ENCODE peak calls at places on chromosomes 5 and 9, in seven cellular contexts. G is esophagus squamous epithelium; F is CD8-positive, alpha-beta memory T cell; P is A549; H is left ventricle myocardium inferior; B is ovary; N is psoas muscle. Q is an unnamed sample.

GRCh38 chr5:88826959-88827585 is 55.9 kb downstream of the MEF2C start:
- DNase-seq in G (no peak), F (no peak), P (no peak), H (no peak), B (no peak), N (no peak), Q (no peak)

GRCh38 chr5:78776637-78777036 is 128.1 kb upstream of the LHFPL2 start:
- DNase-seq in G (no peak), F (no peak), P (peak; percentile 56), H (no peak), B (no peak), N (no peak), Q (no peak)

GRCh38 chr9:136259517-136259813 is 13.9 kb upstream of the QSOX2 start:
- DNase-seq in G (no peak), F (no peak), P (no peak), H (no peak), B (no peak), N (no peak), Q (no peak)

GRCh38 chr5:180284161-180284560 is 7.7 kb downstream of the MAPK9 start:
- DNase-seq in G (no peak), F (no peak), P (no peak), H (no peak), B (no peak), N (no peak), Q (no peak)

GRCh38 chr9:3528466-3528865 is 2.7 kb upstream of the RFX3 start:
- DNase-seq in G (no peak), F (peak; percentile 64), P (no peak), H (no peak), B (no peak), N (no peak), Q (no peak)

GRCh38 chr9:121635300-121635699 is 16.1 kb upstream of the DAB2IP start:
- DNase-seq in G (no peak), F (no peak), P (no peak), H (no peak), B (no peak), N (no peak), Q (no peak)

GRCh38 chr5:109692011-109692410 is 2.3 kb downstream of the MAN2A1 start:
- DNase-seq in G (no peak), F (no peak), P (no peak), H (no peak), B (no peak), N (no peak), Q (no peak)

GRCh38 chr9:22097712-22098111 is 88.6 kb upstream of the CDKN2B start:
- DNase-seq in G (no peak), F (no peak), P (no peak), H (no peak), B (no peak), N (no peak), Q (no peak)

GRCh38 chr5:96093340-96093739 is 131.7 kb upstream of the ELL2 start:
- DNase-seq in G (no peak), F (no peak), P (no peak), H (no peak), B (no peak), N (no peak), Q (peak; percentile 41)

GRCh38 chr9:23123048-23123632 is 676.5 kb downstream of the DMRTA1 start:
- DNase-seq in G (no peak), F (no peak), P (peak; percentile 52), H (no peak), B (no peak), N (no peak), Q (peak; percentile 10)

GRCh38 chr5:13695076-13695712 is 249.3 kb downstream of the DNAH5 start:
- DNase-seq in G (no peak), F (no peak), P (peak; percentile 17), H (no peak), B (no peak), N (no peak), Q (no peak)

GRCh38 chr9:37921546-37922300 is 17.8 kb upstream of the SLC25A51 start:
- DNase-seq in G (no peak), F (no peak), P (no peak), H (no peak), B (peak; percentile 23), N (no peak), Q (peak; percentile 85)

GRCh38 chr5:1172670-1173404 is 28.6 kb upstream of the SLC6A19 start:
- DNase-seq in G (no peak), F (peak; percentile 34), P (no peak), H (no peak), B (no peak), N (peak; percentile 2), Q (no peak)

GRCh38 chr9:87387351-87388055 is 110.2 kb upstream of the DAPK1 start:
- DNase-seq in G (no peak), F (no peak), P (no peak), H (no peak), B (no peak), N (no peak), Q (no peak)

GRCh38 chr9:18935521-18935920 is 97.5 kb downstream of the SAXO1 start:
- DNase-seq in G (no peak), F (no peak), P (no peak), H (no peak), B (no peak), N (no peak), Q (no peak)

GRCh38 chr5:178113141-178113787 is at the start of gene N4BP3:
- DNase-seq in G (no peak), F (peak; percentile 79), P (peak; percentile 42), H (no peak), B (peak; percentile 64), N (peak; percentile 65), Q (peak; percentile 62)

GRCh38 chr5:166671818-166672217 is 1619.6 kb upstream of the WWC1 start:
- DNase-seq in G (no peak), F (no peak), P (no peak), H (no peak), B (no peak), N (no peak), Q (no peak)

GRCh38 chr5:115343855-115344254 is 47.4 kb upstream of the CCDC112 start:
- DNase-seq in G (no peak), F (no peak), P (peak; percentile 57), H (no peak), B (no peak), N (no peak), Q (no peak)

GRCh38 chr9:20001058-20001457 is 212.2 kb upstream of the SLC24A2 start:
- DNase-seq in G (no peak), F (no peak), P (no peak), H (no peak), B (no peak), N (no peak), Q (no peak)

GRCh38 chr9:19999491-20000057 is 210.7 kb upstream of the SLC24A2 start:
- DNase-seq in G (no peak), F (no peak), P (no peak), H (no peak), B (no peak), N (no peak), Q (no peak)

GRCh38 chr9:19995619-19996018 is 206.8 kb upstream of the SLC24A2 start:
- DNase-seq in G (no peak), F (no peak), P (no peak), H (no peak), B (no peak), N (no peak), Q (no peak)

GRCh38 chr9:19998823-19999455 is 210.1 kb upstream of the SLC24A2 start:
- DNase-seq in G (no peak), F (no peak), P (no peak), H (no peak), B (no peak), N (no peak), Q (no peak)

GRCh38 chr9:19998153-19998552 is 209.3 kb upstream of the SLC24A2 start:
- DNase-seq in G (no peak), F (no peak), P (peak; percentile 9), H (no peak), B (no peak), N (no peak), Q (no peak)
- H3K4me1 ChIP-seq in G (no peaks in the 10 kb centered on the region), F (no peaks in the 10 kb centered on the region), P (no peaks in the 10 kb centered on the region), H (no peaks in the 10 kb centered on the region), B (no peaks in the 10 kb centered on the region), N (no peaks in the 10 kb centered on the region), Q (no peaks in the 10 kb centered on the region)

GRCh38 chr9:137398561-137399468 is 24.1 kb downstream of the EXD3 start:
- DNase-seq in G (no peak), F (no peak), P (no peak), H (no peak), B (no peak), N (no peak), Q (no peak)

GRCh38 chr9:137396808-137397367 is 26.1 kb downstream of the EXD3 start:
- DNase-seq in G (no peak), F (no peak), P (no peak), H (no peak), B (no peak), N (no peak), Q (no peak)

GRCh38 chr9:137395666-137396010 is 27.3 kb downstream of the EXD3 start:
- DNase-seq in G (no peak), F (no peak), P (no peak), H (no peak), B (no peak), N (no peak), Q (no peak)

GRCh38 chr9:137396227-137396626 is 26.7 kb downstream of the EXD3 start:
- DNase-seq in G (no peak), F (no peak), P (peak; percentile 71), H (no peak), B (no peak), N (no peak), Q (no peak)

GRCh38 chr9:137397675-137398423 is 25.1 kb downstream of the EXD3 start:
- DNase-seq in G (no peak), F (no peak), P (no peak), H (no peak), B (no peak), N (no peak), Q (no peak)
- H3K4me1 ChIP-seq in G (no peaks in the 10 kb centered on the region), F (no peaks in the 10 kb centered on the region), P (peaks cover 7% of the 10 kb centered on the region), H (no peaks in the 10 kb centered on the region), B (no peaks in the 10 kb centered on the region), N (no peaks in the 10 kb centered on the region), Q (no peaks in the 10 kb centered on the region)

GRCh38 chr5:36948650-36949049 is 72.1 kb downstream of the NIPBL start:
- DNase-seq in G (no peak), F (no peak), P (no peak), H (no peak), B (no peak), N (no peak), Q (no peak)

GRCh38 chr5:36953043-36953442 is 76.5 kb downstream of the NIPBL start:
- DNase-seq in G (no peak), F (no peak), P (no peak), H (no peak), B (no peak), N (no peak), Q (no peak)

GRCh38 chr5:36950586-36951457 is 74.3 kb downstream of the NIPBL start:
- DNase-seq in G (no peak), F (no peak), P (no peak), H (no peak), B (no peak), N (no peak), Q (no peak)

GRCh38 chr5:36948041-36948440 is 71.5 kb downstream of the NIPBL start:
- DNase-seq in G (no peak), F (no peak), P (no peak), H (no peak), B (no peak), N (no peak), Q (no peak)

GRCh38 chr5:36949593-36949992 is 73.0 kb downstream of the NIPBL start:
- DNase-seq in G (no peak), F (no peak), P (no peak), H (no peak), B (no peak), N (no peak), Q (no peak)
- H3K4me1 ChIP-seq in G (peaks cover 6% of the 10 kb centered on the region), F (peaks cover 23% of the 10 kb centered on the region), P (peaks cover 54% of the 10 kb centered on the region), H (peaks cover 90% of the 10 kb centered on the region), B (no peaks in the 10 kb centered on the region), N (peaks cover 58% of the 10 kb centered on the region), Q (no peaks in the 10 kb centered on the region)

GRCh38 chr9:134265078-134265477 is 61.2 kb upstream of the RXRA start:
- DNase-seq in G (no peak), F (no peak), P (no peak), H (no peak), B (no peak), N (no peak), Q (no peak)
- H3K4me1 ChIP-seq in G (no peaks in the 10 kb centered on the region), F (no peaks in the 10 kb centered on the region), P (no peaks in the 10 kb centered on the region), H (peaks cover 17% of the 10 kb centered on the region), B (peaks cover 2% of the 10 kb centered on the region), N (peaks cover 13% of the 10 kb centered on the region), Q (no peaks in the 10 kb centered on the region)